ENCODE peak calls at places on chromosomes 2 and 18, in nine cellular contexts. A, R, K, M, Z, P, N, J and S are unnamed samples.
A peak's percentile ranks its signal among the peaks of the same experiment; 100 is the strongest.

GRCh38 chr2:223993634-223994232 is 36.5 kb downstream of the MRPL44 start:
- DNase-seq in P (peak; percentile 71), J (peak; percentile 34), M (peak; percentile 72), R (no peak), N (no peak), K (peak; percentile 42), Z (no peak), A (peak; percentile 18), S (peak; percentile 58)

GRCh38 chr2:31168291-31168690 is 30.1 kb upstream of the GALNT14 start:
- DNase-seq in P (no peak), M (no peak), Z (no peak), R (no peak), A (no peak), K (no peak), N (no peak), J (no peak), S (no peak)

GRCh38 chr2:134183679-134184078 is 70.2 kb upstream of the MGAT5 start:
- DNase-seq in P (no peak), J (no peak), M (no peak), A (no peak), K (no peak), R (no peak), N (no peak), Z (no peak), S (no peak)

GRCh38 chr2:136305517-136306192 is 187.7 kb upstream of the CXCR4 start:
- DNase-seq in Z (peak; percentile 13), P (peak; percentile 7), M (no peak), K (peak; percentile 36), R (no peak), J (no peak), N (no peak), A (no peak), S (no peak)

GRCh38 chr18:69757733-69758132 is 189.9 kb downstream of the CD226 start:
- DNase-seq in Z (no peak), K (no peak), N (no peak), P (peak; percentile 80), M (no peak), J (no peak), A (no peak), R (no peak), S (no peak)

GRCh38 chr2:9333591-9334171 is 89.6 kb downstream of the ITGB1BP1 start:
- DNase-seq in Z (no peak), A (peak; percentile 50), R (no peak), P (peak; percentile 88), N (peak; percentile 72), M (peak; percentile 70), J (peak; percentile 40), K (no peak), S (no peak)

GRCh38 chr2:168495524-168495923 is 39.5 kb downstream of the CERS6 start:
- DNase-seq in N (no peak), J (no peak), P (no peak), Z (no peak), A (no peak), M (no peak), K (no peak), R (no peak), S (no peak)

GRCh38 chr2:95087379-95087778 is 34.2 kb downstream of the MRPS5 start:
- DNase-seq in N (no peak), J (no peak), M (no peak), Z (no peak), K (no peak), P (no peak), A (no peak), R (no peak), S (no peak)

GRCh38 chr2:157809212-157809611 is 66.9 kb downstream of the ACVR1 start:
- DNase-seq in R (no peak), N (no peak), J (no peak), P (peak; percentile 93), A (no peak), K (no peak), M (no peak), Z (no peak), S (no peak)

GRCh38 chr2:54048117-54048785 is 67.2 kb upstream of the ACYP2 start:
- DNase-seq in K (no peak), J (no peak), N (no peak), R (no peak), M (no peak), A (no peak), Z (no peak), P (peak; percentile 27), S (no peak)

GRCh38 chr2:46065152-46065551 is 232.1 kb upstream of the EPAS1 start:
- DNase-seq in N (no peak), A (no peak), M (no peak), K (no peak), J (no peak), R (no peak), P (peak; percentile 89), Z (no peak), S (no peak)

GRCh38 chr2:84288335-84288734 is 170.7 kb downstream of the SUCLG1 start:
- DNase-seq in R (no peak), K (no peak), M (no peak), A (no peak), Z (no peak), J (no peak), P (no peak), N (no peak), S (no peak)

GRCh38 chr2:223416826-223417610 is 185.1 kb downstream of the SCG2 start:
- DNase-seq in K (no peak), Z (no peak), N (no peak), R (peak; percentile 82), A (no peak), J (no peak), P (peak; percentile 75), M (no peak), S (no peak)

GRCh38 chr2:206328979-206329378 is 54.5 kb downstream of the ZDBF2 start:
- DNase-seq in M (no peak), R (no peak), N (no peak), J (no peak), A (no peak), Z (no peak), K (no peak), P (no peak), S (no peak)

GRCh38 chr18:55301196-55301540 is 286.8 kb downstream of the TCF4 start:
- DNase-seq in R (no peak), K (no peak), P (no peak), M (no peak), J (no peak), A (no peak), N (no peak), Z (no peak), S (no peak)

GRCh38 chr18:1252936-1253335 is 348.3 kb downstream of the ADCYAP1 start:
- DNase-seq in M (no peak), Z (no peak), A (no peak), N (no peak), P (no peak), R (no peak), J (no peak), K (no peak), S (no peak)

GRCh38 chr2:64594563-64594989 is 59.1 kb downstream of the SERTAD2 start:
- DNase-seq in R (no peak), J (no peak), A (no peak), K (no peak), Z (no peak), N (no peak), P (peak; percentile 55), M (no peak), S (peak; percentile 84)

GRCh38 chr2:54497738-54498680 is 41.9 kb downstream of the SPTBN1 start:
- DNase-seq in J (no peak), K (no peak), P (no peak), R (no peak), A (no peak), N (no peak), Z (no peak), M (peak; percentile 54), S (no peak)